ENCODE peak calls at places on chromosomes 4 and X, in seven cellular contexts. A is GM23248; E is RCC 7860; U is type B pancreatic cell; Y is occipital lobe; I is AG20443; Z is activated CD4-positive, alpha-beta T cell treated with anti-CD3 and anti-CD28 coated beads for 1 hour. S is an unnamed sample.

GRCh38 chr4:117455088-117455487 is 369.7 kb upstream of the TRAM1L1 start:
- DNase-seq in A (no peak), E (no peak), U (no peak), Y (no peak), I (no peak), Z (no peak), S (no peak)

GRCh38 chr4:148831945-148832344 is 389.7 kb upstream of the NR3C2 start:
- DNase-seq in A (peak), E (peak), U (no peak), Y (no peak), I (peak), Z (no peak), S (peak)

GRCh38 chr4:1463088-1463926 is 57.1 kb upstream of the NKX1-1 start:
- DNase-seq in A (peak), E (no peak), U (peak), Y (no peak), I (peak), Z (no peak), S (peak)

GRCh38 chrX:12956704-12957541 is 18.0 kb upstream of the TMSB4X start:
- DNase-seq in A (peak), E (peak), U (no peak), Y (no peak), I (no peak), Z (no peak), S (no peak)

GRCh38 chr4:61517144-61517543 is 317.0 kb downstream of the ADGRL3 start:
- DNase-seq in A (no peak), E (no peak), U (no peak), Y (no peak), I (no peak), Z (no peak), S (no peak)

GRCh38 chr4:175882891-175883290 is 70.8 kb upstream of the GPM6A start:
- DNase-seq in A (no peak), E (no peak), U (no peak), Y (no peak), I (no peak), Z (no peak), S (no peak)

GRCh38 chr4:18917689-18918088 is 896.1 kb upstream of the LCORL start:
- DNase-seq in A (no peak), E (peak), U (no peak), Y (no peak), I (no peak), Z (no peak), S (no peak)

GRCh38 chrX:144592036-144592435 is 655.3 kb upstream of the SPANXN1 start:
- DNase-seq in A (no peak), E (no peak), U (no peak), Y (no peak), I (no peak), Z (no peak), S (no peak)

GRCh38 chr4:83605744-83606172 is 69.8 kb downstream of the GPAT3 start:
- DNase-seq in A (no peak), E (no peak), U (no peak), Y (no peak), I (no peak), Z (no peak), S (no peak)

GRCh38 chr4:184648220-184649025 is 824 bp downstream of the CASP3 start:
- DNase-seq in A (peak), E (no peak), U (peak), Y (peak), I (peak), Z (peak), S (peak)

GRCh38 chr4:98987720-98988119 is 7.8 kb upstream of the METAP1 start:
- DNase-seq in A (no peak), E (no peak), U (no peak), Y (no peak), I (no peak), Z (no peak), S (no peak)

GRCh38 chr4:153573881-153574807 is 108.0 kb downstream of the TMEM131L start:
- DNase-seq in A (peak), E (peak), U (no peak), Y (peak), I (peak), Z (peak), S (peak)

GRCh38 chr4:121034010-121034409 is 38.3 kb downstream of the NDNF start:
- DNase-seq in A (peak), E (no peak), U (no peak), Y (no peak), I (no peak), Z (no peak), S (peak)

S was measured in GM04504.